ENCODE peak calls at places on chromosomes 6 and 20, in four cellular contexts. K is GM12878, W is HepG2, N is H1. C is an unnamed sample.

GRCh38 chr6:80605165-80605989 is 498.9 kb downstream of the BCKDHB start:
- DNase-seq in K (no peak), W (peak; percentile 18), N (no peak), C (no peak)

GRCh38 chr6:37049990-37050853 is 44.8 kb downstream of the FGD2 start:
- DNase-seq in K (no peak), W (no peak), N (no peak), C (peak; percentile 98)

GRCh38 chr6:148440021-148440420 is 97.4 kb downstream of the SASH1 start:
- DNase-seq in K (no peak), W (no peak), N (no peak), C (no peak)

GRCh38 chr20:14612389-14612788 is 275.0 kb upstream of the FLRT3 start:
- DNase-seq in K (no peak), W (no peak), N (no peak), C (no peak)

GRCh38 chr20:17845701-17846475 is 122.7 kb downstream of the SNX5 start:
- DNase-seq in K (no peak), W (peak; percentile 76), N (no peak), C (no peak)

GRCh38 chr6:52286798-52287432 is 2.4 kb upstream of the MCM3 start:
- DNase-seq in K (no peak), W (peak; percentile 89), N (no peak), C (peak; percentile 42)

GRCh38 chr6:3231213-3232016 is 4.0 kb upstream of the TUBB2B start:
- DNase-seq in K (no peak), W (peak; percentile 80), N (no peak), C (no peak)

GRCh38 chr6:87393026-87393622 is 14.6 kb upstream of the CFAP206 start:
- DNase-seq in K (no peak), W (peak; percentile 59), N (no peak), C (peak; percentile 51)

GRCh38 chr6:98808522-98809210 is 25.7 kb upstream of the POU3F2 start:
- DNase-seq in K (no peak), W (no peak), N (no peak), C (no peak)

GRCh38 chr6:110874880-110875547 is 429 bp downstream of the AMD1 start:
- DNase-seq in K (no peak), W (no peak), N (no peak), C (no peak)
- TF ChIP-seq CHD2 in K (peak; percentile 51), W (no peak), N (no peak), C (no peak)

DNA sequence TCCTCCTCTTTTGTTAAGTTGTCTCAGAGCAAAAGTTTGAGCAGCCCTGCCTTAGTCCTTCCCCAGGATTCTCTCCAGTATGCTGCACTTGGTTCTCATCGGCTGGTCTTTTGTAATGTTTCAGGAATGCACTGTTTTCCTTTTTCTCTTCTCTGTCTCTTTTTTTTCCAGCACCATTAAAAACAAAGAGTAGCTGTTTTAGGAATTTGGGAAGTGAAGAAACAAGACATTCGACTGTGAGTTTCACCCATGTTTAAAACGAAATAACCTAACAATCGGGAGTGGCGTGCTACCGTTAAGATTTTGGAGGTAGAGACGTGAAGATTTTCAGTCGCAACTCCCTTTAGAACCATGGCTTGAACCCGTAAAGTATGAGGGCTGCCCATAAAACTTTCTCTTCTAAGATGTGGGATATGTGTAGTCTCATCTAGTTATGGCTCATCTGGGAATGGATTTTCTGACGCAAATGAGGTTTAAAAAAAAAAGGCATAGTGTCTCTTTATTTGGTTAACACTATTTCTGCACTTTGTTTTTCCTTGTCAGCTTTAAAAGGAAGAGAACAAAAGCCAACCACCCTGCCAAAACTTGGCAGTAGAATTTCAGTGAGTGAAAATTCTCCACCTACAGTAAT is 35.9 kb upstream of the RAB23 start:
- DNase-seq in K (no peak), W (no peak), N (no peak), C (no peak)
- TF ChIP-seq EZH2 in K (no peak), W (no peak), N (no peak), C (no peak)

GRCh38 chr6:77926198-77926752 is 273.4 kb downstream of the MEI4 start:
- DNase-seq in K (no peak), W (peak; percentile 54), N (no peak), C (no peak)
- TF ChIP-seq CHD2 in K (no peak), W (no peak), N (no peak), C (no peak)

GRCh38 chr20:64047968-64048401 is 1.5 kb downstream of the SOX18 start:
- DNase-seq in K (no peak), W (no peak), N (no peak), C (no peak)
- TF ChIP-seq EZH2 in K (no peak), W (no peak), N (peak; percentile 96), C (no peak)

DNA sequence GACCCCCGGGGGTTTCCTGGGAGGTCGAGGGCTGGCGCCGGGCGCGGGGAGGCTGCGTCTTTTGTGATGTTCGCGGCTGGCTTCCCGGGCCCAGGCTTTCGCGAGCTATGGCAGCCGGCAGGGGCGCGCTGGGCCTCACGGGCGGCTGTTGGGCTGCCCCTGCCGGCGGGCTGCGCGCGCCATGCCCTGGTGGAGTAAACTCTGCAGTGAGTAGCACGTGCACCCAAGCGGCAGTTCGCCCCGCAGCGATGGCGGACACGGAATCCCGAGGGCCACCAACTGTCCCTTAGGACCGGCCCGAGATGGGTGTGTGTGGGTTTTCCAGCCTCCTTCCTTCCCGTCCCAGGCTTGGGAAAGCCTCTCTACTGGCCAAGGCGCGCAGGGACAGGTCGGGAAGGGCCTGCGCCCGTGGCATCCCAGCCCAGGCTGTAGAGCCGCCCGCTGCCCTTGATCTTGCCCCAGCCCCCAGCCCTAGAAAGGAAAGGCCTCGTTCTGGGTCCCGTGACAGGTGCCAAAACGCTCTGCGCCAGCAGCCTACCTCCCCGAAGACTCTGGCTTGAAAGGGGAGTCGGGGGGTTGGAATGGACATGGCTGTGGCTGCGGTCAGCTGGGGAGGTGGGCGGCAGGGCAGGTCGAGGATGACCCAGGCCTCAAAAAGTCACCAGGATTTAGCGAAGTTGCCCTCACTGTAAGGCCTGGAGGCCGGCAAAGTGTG is 49.7 kb downstream of the ZBTB2 start:
- DNase-seq in K (no peak), W (no peak), N (no peak), C (no peak)
- TF ChIP-seq CHD2 in K (no peak), W (no peak), N (no peak), C (no peak)

GRCh38 chr6:100468013-100468622 is 3.4 kb upstream of the SIM1 start:
- DNase-seq in K (no peak), W (no peak), N (no peak), C (no peak)

GRCh38 chr6:100466410-100467143 is 1.9 kb upstream of the SIM1 start:
- DNase-seq in K (no peak), W (peak; percentile 2), N (no peak), C (no peak)

GRCh38 chr6:100467144-100468012 is 2.7 kb upstream of the SIM1 start:
- DNase-seq in K (no peak), W (no peak), N (no peak), C (no peak)

GRCh38 chr6:100470721-100471120 is 6.0 kb upstream of the SIM1 start:
- DNase-seq in K (no peak), W (no peak), N (no peak), C (no peak)

GRCh38 chr6:100468966-100469859 is 4.5 kb upstream of the SIM1 start:
- DNase-seq in K (no peak), W (no peak), N (no peak), C (no peak)
- TF ChIP-seq EZH2 in K (no peak), W (no peak), N (peak; percentile 95), C (no peak)

DNA sequence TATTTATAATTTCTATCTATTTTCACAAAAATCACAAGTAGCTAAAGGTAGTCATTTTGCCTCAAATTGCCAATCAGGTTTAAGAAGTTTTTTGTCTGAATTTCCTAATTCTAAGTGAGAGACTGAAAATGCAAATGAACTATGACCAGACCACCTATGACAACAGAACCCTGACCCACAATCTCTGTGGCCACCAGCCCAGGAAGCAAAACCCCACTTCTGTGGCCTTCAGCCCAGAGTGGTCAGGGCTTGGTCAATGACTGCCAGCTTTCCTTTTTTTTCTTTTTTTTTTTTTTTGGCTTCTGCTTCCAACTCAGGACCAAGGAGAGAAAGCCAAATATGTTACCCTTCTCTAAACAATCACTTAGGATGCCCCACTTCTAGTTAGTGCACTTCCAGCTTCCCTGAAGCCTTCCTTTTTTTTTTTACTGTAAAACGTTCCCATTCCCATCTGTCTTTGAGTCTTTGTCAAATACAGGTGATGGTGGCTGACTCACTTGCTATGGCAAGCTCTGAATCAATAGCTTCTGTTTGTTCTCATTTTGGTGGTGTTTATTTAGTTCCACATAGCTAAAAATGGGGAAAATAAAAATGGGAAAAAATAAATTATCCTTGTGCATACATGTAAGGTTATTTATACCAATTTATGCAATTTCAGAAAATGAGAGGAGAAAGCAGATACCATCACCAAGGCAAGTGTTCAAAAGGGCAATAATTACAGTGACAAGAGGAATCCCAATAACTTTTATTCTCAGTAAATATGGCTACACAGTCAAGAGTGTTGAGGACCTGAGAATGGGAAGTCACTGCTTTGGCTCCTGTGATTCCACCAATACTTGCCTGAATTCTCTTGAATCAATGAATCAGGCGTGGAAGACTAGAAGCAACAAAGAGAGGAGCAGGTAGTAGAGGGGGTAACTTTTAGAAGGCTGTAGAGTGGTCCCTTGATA is 170.3 kb upstream of the PDE7B start:
- DNase-seq in K (no peak), W (no peak), N (no peak), C (no peak)
- TF ChIP-seq CHD2 in K (no peak), W (no peak), N (no peak), C (no peak)

C was measured in K562.